ENCODE peak calls at places on chromosomes 5 and 9, in six cellular contexts. L is midbrain, K is substantia nigra, C is iris pigment epithelial cell, B is spleen, H is NCI-H1417. N is an unnamed sample.

GRCh38 chr9:5582835-5583195 is 46.1 kb upstream of the RIC1 start:
- DNase-seq in C (peak; percentile 75), B (peak; percentile 73), K (no peak), H (no peak), L (no peak), N (no peak)

GRCh38 chr9:109317311-109317978 is 3.4 kb downstream of the EPB41L4B start:
- DNase-seq in K (no peak), C (no peak), B (no peak), H (no peak), L (no peak), N (peak; percentile 26)

GRCh38 chr9:68595868-68596267 is 55.2 kb upstream of the TMEM252 start:
- DNase-seq in H (no peak), B (no peak), C (no peak), L (no peak), K (no peak), N (peak; percentile 3)

GRCh38 chr5:80150731-80151130 is 105.1 kb downstream of the SERINC5 start:
- DNase-seq in L (no peak), B (no peak), H (no peak), C (no peak), K (no peak), N (no peak)

GRCh38 chr5:103290846-103291245 is 32.3 kb downstream of the MACIR start:
- DNase-seq in K (peak; percentile 38), H (no peak), L (peak; percentile 72), C (no peak), B (no peak), N (no peak)

GRCh38 chr9:123251741-123252140 is 16.6 kb downstream of the STRBP start:
- DNase-seq in B (no peak), L (no peak), K (no peak), H (no peak), C (no peak), N (no peak)

GRCh38 chr9:111961575-111961974 is 65.0 kb downstream of the UGCG start:
- DNase-seq in H (peak; percentile 67), L (no peak), K (no peak), B (no peak), C (peak; percentile 82), N (no peak)

GRCh38 chr9:77764894-77765780 is 117.0 kb upstream of the GNA14 start:
- DNase-seq in B (no peak), H (no peak), K (no peak), C (peak; percentile 83), L (peak; percentile 17), N (peak; percentile 65)

GRCh38 chr9:91949946-91950664 is at the start of gene ROR2:
- DNase-seq in C (peak; percentile 61), H (peak; percentile 9), K (no peak), B (peak; percentile 78), L (peak; percentile 11), N (peak; percentile 87)

GRCh38 chr9:677461-678097 is 163.9 kb upstream of the DMRT1 start:
- DNase-seq in C (no peak), L (peak; percentile 49), H (peak; percentile 54), B (no peak), K (peak; percentile 22), N (no peak)

GRCh38 chr5:93252165-93252564 is 328.9 kb downstream of the NR2F1-AS1 start:
- DNase-seq in C (peak; percentile 20), H (no peak), B (no peak), L (no peak), K (no peak), N (peak; percentile 34)

GRCh38 chr5:151097081-151097480 is 16.2 kb upstream of the TNIP1 start:
- DNase-seq in K (no peak), C (no peak), L (no peak), H (no peak), B (no peak), N (no peak)

GRCh38 chr5:14588758-14589543 is 7.4 kb downstream of the OTULINL start:
- DNase-seq in H (no peak), L (no peak), K (no peak), B (no peak), C (peak; percentile 13), N (peak; percentile 40)

GRCh38 chr5:34486160-34486765 is 169.9 kb upstream of the RAI14 start:
- DNase-seq in B (peak; percentile 86), K (peak; percentile 65), H (peak; percentile 96), L (peak; percentile 90), C (peak; percentile 88), N (peak; percentile 89)

GRCh38 chr9:101467690-101468089 is 32.1 kb upstream of the ALDOB start:
- DNase-seq in C (no peak), H (no peak), K (no peak), L (no peak), B (no peak), N (no peak)

GRCh38 chr9:130607640-130608420 is 28.5 kb downstream of the FUBP3 start:
- DNase-seq in H (no peak), C (peak; percentile 33), K (no peak), B (no peak), L (no peak), N (no peak)

GRCh38 chr9:130459941-130460340 is 15.2 kb downstream of the ASS1 start:
- DNase-seq in H (no peak), L (no peak), C (no peak), K (no peak), B (no peak), N (no peak)

GRCh38 chr9:123239726-123240125 is 28.7 kb downstream of the STRBP start:
- DNase-seq in L (no peak), C (no peak), B (no peak), H (no peak), K (no peak), N (no peak)

GRCh38 chr9:35563791-35564197 is 41.3 kb upstream of the TESK1 start:
- DNase-seq in C (peak; percentile 22), H (no peak), K (peak; percentile 25), L (no peak), B (no peak), N (peak; percentile 29)

GRCh38 chr9:109907400-109907799 is 127.4 kb downstream of the PALM2AKAP2 start:
- DNase-seq in K (no peak), C (no peak), H (no peak), L (peak; percentile 34), B (no peak), N (no peak)

GRCh38 chr5:135559342-135559741 is 19.4 kb downstream of the CXCL14 start:
- DNase-seq in K (no peak), B (peak; percentile 29), C (peak; percentile 32), L (no peak), H (no peak), N (peak; percentile 71)

GRCh38 chr5:111010783-111011182 is 60.7 kb upstream of the TSLP start:
- DNase-seq in H (no peak), B (no peak), K (no peak), L (no peak), C (no peak), N (no peak)

GRCh38 chr5:54703091-54703490 is 185.5 kb downstream of the SNX18 start:
- DNase-seq in K (no peak), B (no peak), H (no peak), C (peak; percentile 71), L (no peak), N (no peak)

GRCh38 chr5:14488697-14489096 is 92.9 kb upstream of the OTULINL start:
- DNase-seq in L (no peak), C (no peak), B (no peak), K (no peak), H (no peak), N (no peak)

GRCh38 chr5:67380431-67380830 is 183.8 kb upstream of the CD180 start:
- DNase-seq in H (no peak), K (no peak), C (no peak), L (no peak), B (no peak), N (no peak)

GRCh38 chr9:113963914-113964739 is 88.0 kb downstream of the ZNF618 start:
- DNase-seq in C (no peak), L (no peak), K (no peak), B (no peak), H (no peak), N (no peak)

GRCh38 chr5:179484201-179484600 is 66.2 kb upstream of the RUFY1 start:
- DNase-seq in C (no peak), H (no peak), L (no peak), B (peak; percentile 45), K (no peak), N (no peak)

GRCh38 chr5:16933337-16933736 is 2.8 kb downstream of the MYO10 start:
- DNase-seq in K (no peak), C (no peak), L (no peak), H (no peak), B (no peak), N (no peak)